ENCODE peak calls at places on chromosome 9, in ten cellular contexts. I is IMR-90, O is cardiac fibroblast, N is germinal center, E is NCI-H2029 treated with DMSO at 0.1 percent for 48 hours, T is progenitor cell of endocrine pancreas, Q is esophagus squamous epithelium, B is astrocyte, H is NCI-H345, Z is mucosa of gallbladder. W is an unnamed sample.

GRCh38 chr9:7549261-7549660 is 250.3 kb downstream of the DMAC1 start:
- DNase-seq in I (no peak), O (no peak), N (no peak), E (no peak), T (no peak), Q (no peak), B (no peak), H (no peak), Z (no peak), W (no peak)

GRCh38 chr9:115118471-115119156 is 657 bp upstream of the TNC start:
- DNase-seq in I (peak), O (peak), N (no peak), E (peak), T (no peak), Q (no peak), B (peak), H (peak), Z (peak), W (peak)

GRCh38 chr9:93143830-93144530 is 9.9 kb upstream of the NINJ1 start:
- DNase-seq in I (no peak), O (no peak), N (peak), E (peak), T (no peak), Q (no peak), B (no peak), H (no peak), Z (no peak), W (no peak)

GRCh38 chr9:78866228-78867132 is 569.6 kb downstream of the PSAT1 start:
- DNase-seq in I (peak), O (peak), N (no peak), E (no peak), T (no peak), Q (no peak), B (peak), H (no peak), Z (no peak), W (peak)

GRCh38 chr9:111622626-111623025 is 8.5 kb upstream of the DNAJC25 start:
- DNase-seq in I (peak), O (peak), N (no peak), E (no peak), T (no peak), Q (no peak), B (peak), H (no peak), Z (peak), W (peak)

GRCh38 chr9:104808030-104808614 is 44.2 kb downstream of the NIPSNAP3B start:
- DNase-seq in I (peak), O (peak), N (no peak), E (peak), T (no peak), Q (no peak), B (peak), H (peak), Z (peak), W (peak)

GRCh38 chr9:4402501-4402900 is 87.8 kb upstream of the SLC1A1 start:
- DNase-seq in I (no peak), O (no peak), N (no peak), E (no peak), T (no peak), Q (no peak), B (no peak), H (no peak), Z (no peak), W (no peak)

GRCh38 chr9:128120741-128121465 is 6.6 kb downstream of the PTGES2 start:
- DNase-seq in I (no peak), O (no peak), N (no peak), E (no peak), T (no peak), Q (no peak), B (no peak), H (no peak), Z (no peak), W (no peak)

GRCh38 chr9:18347381-18348084 is 126.4 kb upstream of the ADAMTSL1 start:
- DNase-seq in I (no peak), O (no peak), N (no peak), E (no peak), T (no peak), Q (no peak), B (peak), H (no peak), Z (no peak), W (no peak)

GRCh38 chr9:95126739-95127138 is 190.8 kb downstream of the FANCC start:
- DNase-seq in I (no peak), O (no peak), N (no peak), E (no peak), T (no peak), Q (no peak), B (no peak), H (no peak), Z (no peak), W (no peak)

GRCh38 chr9:17742065-17742464 is 163.2 kb downstream of the SH3GL2 start:
- DNase-seq in I (no peak), O (no peak), N (no peak), E (no peak), T (no peak), Q (no peak), B (no peak), H (no peak), Z (no peak), W (no peak)

W was measured in fibroblast of pulmonary artery.